ENCODE peak calls at places on chromosomes 12 and 14, in nine cellular contexts. Z, P, L, T, B, I, O, J and D are unnamed samples. For H3K4me1, the result is how much of the 10 kb centered on the place peaks cover.

GRCh38 chr14:63905370-63905769 is 52.6 kb downstream of the SYNE2 start:
- DNase-seq in L (no peak), O (no peak), I (no peak), T (peak), J (no peak), B (no peak), P (no peak), Z (no peak), D (no peak)

GRCh38 chr14:104955396-104955770 is 22.8 kb downstream of the AHNAK2 start:
- DNase-seq in I (no peak), Z (no peak), O (no peak), L (no peak), J (no peak), P (no peak), B (no peak), T (no peak), D (no peak)

GRCh38 chr14:85380891-85381290 is 149.1 kb upstream of the FLRT2 start:
- DNase-seq in T (no peak), O (no peak), Z (no peak), J (no peak), I (no peak), L (no peak), P (no peak), B (no peak), D (no peak)

GRCh38 chr14:99681101-99681831 is 2.8 kb upstream of the CYP46A1 start:
- DNase-seq in I (no peak), J (no peak), O (no peak), B (no peak), P (no peak), T (no peak), L (no peak), Z (no peak), D (no peak)

GRCh38 chr12:53739285-53740129 is 12.3 kb upstream of the CALCOCO1 start:
- DNase-seq in L (no peak), Z (no peak), J (no peak), P (no peak), I (no peak), O (no peak), T (peak), B (no peak), D (no peak)

GRCh38 chr12:94049718-94050117 is 98.7 kb upstream of the PLXNC1 start:
- DNase-seq in I (no peak), Z (no peak), L (no peak), O (no peak), T (no peak), P (no peak), J (no peak), B (no peak), D (no peak)

GRCh38 chr12:89861086-89861485 is 152.4 kb upstream of the ATP2B1 start:
- DNase-seq in L (no peak), J (no peak), T (no peak), O (no peak), P (no peak), B (no peak), I (no peak), Z (no peak), D (no peak)

GRCh38 chr12:74408601-74409166 is 129.0 kb upstream of the ATXN7L3B start:
- DNase-seq in L (no peak), J (no peak), O (no peak), B (no peak), T (no peak), P (no peak), I (no peak), Z (no peak), D (no peak)

GRCh38 chr14:32201196-32201815 is 539 bp upstream of the RNU6-7 start:
- DNase-seq in P (peak), J (peak), L (peak), O (peak), I (peak), T (peak), B (peak), Z (peak), D (peak)

DNA sequence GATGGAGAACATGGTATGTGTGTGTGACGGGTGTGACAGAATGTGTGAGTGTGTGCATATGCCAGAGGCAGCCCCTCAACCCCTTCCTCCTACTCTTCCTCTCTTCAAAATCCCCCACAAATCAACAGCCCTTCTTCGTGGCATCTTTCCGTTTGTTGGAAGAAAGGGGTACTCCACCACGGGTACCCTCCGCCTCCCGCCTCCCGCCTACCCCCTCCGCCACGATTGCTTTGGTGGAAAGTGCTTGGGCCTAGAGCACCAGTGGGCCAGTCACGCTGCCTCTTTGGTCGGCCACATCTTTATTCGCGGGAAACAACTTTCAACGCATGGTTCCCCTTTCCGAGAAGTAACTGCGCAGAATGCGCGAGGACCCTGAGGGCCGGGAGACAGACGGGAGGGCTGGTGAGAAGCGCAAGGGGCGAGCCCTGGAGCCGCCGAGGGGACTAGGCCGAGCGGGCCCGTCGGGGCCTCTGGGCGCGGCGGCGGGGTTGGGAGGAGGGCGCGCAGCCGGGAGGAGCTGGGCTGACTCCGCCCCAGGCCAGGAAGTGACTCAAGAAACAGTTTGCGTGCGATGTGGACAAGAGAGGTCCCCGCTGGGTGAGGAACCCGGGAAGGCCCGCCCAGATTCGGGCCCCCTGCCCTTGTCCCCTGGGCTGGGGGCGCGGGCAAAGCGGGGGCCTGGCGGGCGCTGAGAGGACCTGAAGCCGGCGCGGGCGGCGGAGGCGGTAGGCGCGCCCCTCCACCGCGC is at the start of the genes CBLN3 and KHNYN:
- DNase-seq in L (peak), Z (peak), O (peak), B (peak), P (peak), T (peak), J (peak), I (peak), D (peak)
- H3K4me1 ChIP-seq in L (under half), Z (under half), O (under half), B (under half), P (under half), T (under half), J (under half), I (half or more), D (under half)

GRCh38 chr14:96797188-96797942 is at the start of gene VRK1:
- DNase-seq in J (peak), I (peak), B (peak), T (peak), O (peak), L (peak), P (peak), Z (peak), D (peak)

GRCh38 chr14:96796851-96797187 is 363 bp upstream of the VRK1 start:
- DNase-seq in Z (no peak), J (no peak), P (no peak), B (no peak), O (no peak), I (no peak), L (no peak), T (no peak), D (no peak)

GRCh38 chr14:96797943-96798349 is 764 bp downstream of the VRK1 start:
- DNase-seq in B (no peak), P (no peak), I (no peak), T (no peak), L (no peak), J (no peak), Z (peak), O (no peak), D (no peak)

GRCh38 chr14:96801931-96802330 is 4.7 kb downstream of the VRK1 start:
- DNase-seq in I (no peak), Z (no peak), B (no peak), O (no peak), L (no peak), T (no peak), J (no peak), P (no peak), D (no peak)

DNA sequence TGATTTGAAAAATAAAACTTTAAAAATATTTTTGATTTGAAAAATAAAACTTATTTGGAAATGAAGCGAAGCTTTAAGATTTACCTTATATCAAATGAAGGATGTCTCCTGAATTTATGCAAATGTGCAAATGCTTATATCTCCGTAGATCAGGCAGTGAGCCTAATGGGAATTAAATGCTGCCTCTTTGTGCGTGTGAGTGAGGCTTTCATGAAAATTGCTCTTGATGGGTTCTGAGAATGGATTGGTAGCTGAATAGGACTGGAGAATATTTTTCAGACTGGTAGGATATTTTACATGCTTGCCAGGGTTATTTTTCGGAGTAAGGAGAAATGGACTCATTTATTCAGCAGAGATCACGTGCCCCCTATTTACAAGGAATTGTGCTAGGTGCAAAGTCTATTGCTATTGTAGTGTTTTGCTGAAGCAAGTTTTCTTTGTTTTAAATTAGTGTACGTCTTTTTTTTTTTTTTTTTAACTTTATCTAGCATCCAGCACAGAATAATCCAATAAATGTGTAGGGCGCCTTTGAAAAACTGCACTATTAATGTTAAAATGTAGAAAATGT is 2.4 kb downstream of the VRK1 start:
- DNase-seq in P (no peak), T (no peak), I (no peak), Z (no peak), J (no peak), O (no peak), B (no peak), L (no peak), D (no peak)
- H3K4me1 ChIP-seq in P (under half), T (under half), I (under half), Z (under half), J (under half), O (under half), B (under half), L (under half), D (under half)

GRCh38 chr14:50542941-50543418 is 10.6 kb upstream of the MAP4K5 start:
- DNase-seq in L (no peak), T (peak), O (peak), B (no peak), P (peak), Z (peak), I (no peak), J (no peak), D (peak)
- H3K4me1 ChIP-seq in L (under half), T (under half), O (under half), B (under half), P (under half), Z (under half), I (under half), J (under half), D (under half)

GRCh38 chr14:54589076-54589475 is 22.1 kb downstream of the SAMD4A start:
- DNase-seq in L (no peak), O (no peak), I (no peak), T (no peak), J (no peak), Z (no peak), B (no peak), P (no peak), D (peak)

GRCh38 chr14:54589843-54590242 is 22.9 kb downstream of the SAMD4A start:
- DNase-seq in B (no peak), T (peak), O (no peak), Z (no peak), I (no peak), P (no peak), L (no peak), J (no peak), D (no peak)

GRCh38 chr14:54593860-54594259 is 26.9 kb downstream of the SAMD4A start:
- DNase-seq in J (no peak), I (no peak), B (no peak), T (no peak), L (no peak), Z (no peak), P (no peak), O (no peak), D (no peak)

GRCh38 chr14:54590481-54590880 is 23.6 kb downstream of the SAMD4A start:
- DNase-seq in O (no peak), B (no peak), P (no peak), I (no peak), J (no peak), T (no peak), Z (no peak), L (no peak), D (no peak)

GRCh38 chr14:54591461-54592245 is 24.7 kb downstream of the SAMD4A start:
- DNase-seq in J (no peak), I (no peak), O (no peak), Z (no peak), T (no peak), P (no peak), L (no peak), B (no peak), D (no peak)
- H3K4me1 ChIP-seq in J (under half), I (under half), O (under half), Z (under half), T (under half), P (under half), L (under half), B (under half), D (under half)

GRCh38 chr14:77043177-77043983 is 14.9 kb upstream of the IRF2BPL start:
- DNase-seq in P (no peak), L (no peak), O (peak), J (no peak), B (peak), I (peak), Z (no peak), T (peak), D (peak)

GRCh38 chr14:77043984-77044485 is 15.5 kb upstream of the IRF2BPL start:
- DNase-seq in J (no peak), P (no peak), B (no peak), Z (no peak), L (no peak), O (no peak), T (peak), I (no peak), D (no peak)

GRCh38 chr14:77046706-77047105 is 18.2 kb upstream of the IRF2BPL start:
- DNase-seq in T (no peak), B (no peak), J (no peak), O (no peak), I (no peak), L (no peak), Z (no peak), P (no peak), D (peak)

GRCh38 chr14:77044776-77045569 is 16.5 kb upstream of the IRF2BPL start:
- DNase-seq in P (peak), B (no peak), Z (no peak), O (no peak), T (peak), J (no peak), I (no peak), L (no peak), D (no peak)

GRCh38 chr14:77045570-77045890 is 17.0 kb upstream of the IRF2BPL start:
- DNase-seq in J (no peak), B (no peak), P (peak), L (no peak), Z (no peak), I (peak), T (no peak), O (no peak), D (no peak)
- H3K4me1 ChIP-seq in J (half or more), B (half or more), P (under half), L (under half), Z (half or more), I (half or more), T (under half), O (half or more), D (under half)

GRCh38 chr12:110289021-110289710 is 8.1 kb downstream of the ATP2A2 start:
- DNase-seq in Z (no peak), T (no peak), I (no peak), P (no peak), J (no peak), L (no peak), B (no peak), O (no peak), D (no peak)
- H3K4me1 ChIP-seq in Z (half or more), T (under half), I (under half), P (under half), J (under half), L (under half), B (half or more), O (under half), D (under half)

GRCh38 chr12:49643135-49643534 is 19.8 kb downstream of the PRPF40B start:
- DNase-seq in O (no peak), P (no peak), I (no peak), L (no peak), T (no peak), B (no peak), J (no peak), Z (no peak), D (no peak)
- H3K4me1 ChIP-seq in O (under half), P (under half), I (under half), L (under half), T (under half), B (under half), J (under half), Z (under half), D (under half)

DNA sequence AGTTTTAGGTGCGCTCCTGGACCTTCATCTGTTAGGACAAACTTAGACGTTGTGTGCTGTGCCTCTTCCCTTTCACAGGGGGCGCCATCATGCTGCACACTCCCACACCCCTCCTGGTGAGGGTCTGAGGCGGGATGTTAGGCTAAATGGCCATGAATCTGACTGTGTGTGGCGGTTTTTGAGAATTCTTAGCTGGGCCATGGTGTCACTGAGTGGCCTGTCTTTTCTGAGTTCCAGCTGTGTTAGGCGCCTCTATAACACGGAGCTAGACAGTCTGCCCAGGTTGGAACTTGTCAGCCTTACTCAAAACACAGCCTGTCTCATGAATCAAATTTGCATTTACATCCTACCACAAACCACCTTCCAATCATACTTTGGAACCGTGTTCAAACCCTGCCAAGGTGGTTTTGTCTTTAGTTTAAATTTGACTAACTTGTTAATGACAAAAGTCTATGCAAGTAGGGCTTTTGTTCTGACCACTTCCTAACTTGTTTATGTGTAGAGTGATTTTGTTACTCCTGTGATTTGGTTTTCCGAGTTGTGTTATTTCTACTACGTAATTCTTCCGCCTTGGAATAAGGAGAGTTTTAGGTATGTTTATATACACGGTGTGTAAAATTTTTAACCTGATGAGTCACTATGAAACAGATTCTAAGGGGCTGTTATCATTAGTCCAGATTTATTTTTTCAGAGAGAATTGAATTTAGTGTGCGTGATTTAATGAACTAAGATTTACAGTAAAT is 19.6 kb downstream of the ACVR1B start:
- DNase-seq in L (no peak), Z (peak), I (no peak), P (no peak), O (peak), B (no peak), T (peak), J (no peak), D (peak)
- H3K4me1 ChIP-seq in L (under half), Z (under half), I (under half), P (under half), O (half or more), B (under half), T (under half), J (half or more), D (under half)